ENCODE peak calls at places on chromosomes 11 and 22, in ten cellular contexts. Q, S, B, R, N, P, C, G, T and Y are unnamed samples.

GRCh38 chr11:4495986-4496385 is 13.5 kb downstream of the OR52K1 start:
- DNase-seq in R (no peak), C (no peak), B (no peak), T (no peak), N (no peak), P (no peak), Q (no peak), G (no peak), S (no peak), Y (no peak)

GRCh38 chr11:114196994-114197702 is 99.1 kb upstream of the NNMT start:
- DNase-seq in B (no peak), R (no peak), G (no peak), Q (no peak), C (no peak), N (no peak), P (no peak), S (no peak), T (no peak), Y (no peak)

GRCh38 chr11:27409060-27409459 is 46.0 kb upstream of the CCDC34 start:
- DNase-seq in C (no peak), R (no peak), T (no peak), S (no peak), Q (no peak), B (no peak), G (no peak), P (no peak), N (no peak), Y (no peak)

GRCh38 chr11:128759597-128759996 is 65.7 kb downstream of the FLI1 start:
- DNase-seq in S (no peak), T (no peak), B (no peak), R (no peak), C (no peak), N (no peak), G (no peak), P (no peak), Q (no peak), Y (no peak)

GRCh38 chr22:37566329-37566837 is 6.1 kb downstream of the CDC42EP1 start:
- DNase-seq in G (no peak), R (peak), C (no peak), S (no peak), T (no peak), N (peak), P (no peak), Q (no peak), B (peak), Y (no peak)

GRCh38 chr11:87368876-87369480 is 331.2 kb downstream of the TMEM135 start:
- DNase-seq in S (no peak), C (no peak), Q (no peak), R (no peak), G (no peak), N (no peak), B (no peak), T (no peak), P (no peak), Y (no peak)

GRCh38 chr11:10108901-10109665 is 184.9 kb downstream of the SBF2 start:
- DNase-seq in P (no peak), S (peak), R (no peak), B (no peak), N (no peak), G (peak), C (no peak), T (no peak), Q (peak), Y (no peak)

GRCh38 chr11:116186592-116186991 is 586.2 kb downstream of the BUD13 start:
- DNase-seq in C (no peak), T (no peak), P (no peak), R (no peak), N (no peak), B (no peak), Q (no peak), S (no peak), G (no peak), Y (no peak)

GRCh38 chr11:2401436-2401984 is 960 bp downstream of the TSSC4 start:
- DNase-seq in B (no peak), P (no peak), N (no peak), T (no peak), Q (no peak), G (no peak), S (no peak), C (no peak), R (no peak), Y (no peak)

GRCh38 chr22:37633082-37633692 is 6.3 kb upstream of the SH3BP1 start:
- DNase-seq in R (peak), S (no peak), Q (no peak), C (no peak), N (no peak), T (no peak), P (no peak), G (no peak), B (no peak), Y (no peak)

GRCh38 chr11:15170170-15170569 is 55.4 kb downstream of the INSC start:
- DNase-seq in Q (no peak), T (no peak), S (no peak), R (no peak), N (no peak), C (no peak), P (no peak), G (no peak), B (no peak), Y (no peak)

GRCh38 chr22:21457023-21457787 is 10.0 kb upstream of the TMEM191C start:
- DNase-seq in P (no peak), Q (no peak), G (no peak), N (no peak), S (no peak), T (no peak), R (no peak), C (no peak), B (no peak), Y (peak)

GRCh38 chr11:56750190-56750589 is 1.7 kb upstream of the OR9G4 start:
- DNase-seq in N (no peak), B (no peak), P (no peak), G (no peak), R (no peak), Q (no peak), T (no peak), C (no peak), S (peak), Y (no peak)

GRCh38 chr11:122796128-122796717 is 42.1 kb upstream of the CRTAM start:
- DNase-seq in T (peak), Q (peak), S (peak), N (peak), G (peak), B (no peak), C (no peak), P (no peak), R (peak), Y (no peak)

GRCh38 chr11:113201055-113201818 is 113.1 kb upstream of the TTC12 start:
- DNase-seq in R (no peak), G (no peak), P (no peak), Q (no peak), T (peak), C (peak), S (no peak), B (peak), N (no peak), Y (no peak)

GRCh38 chr11:7571640-7572000 is 57.8 kb downstream of the PPFIBP2 start:
- DNase-seq in Q (peak), R (peak), C (peak), N (no peak), B (no peak), P (no peak), G (peak), T (peak), S (peak), Y (peak)

GRCh38 chr11:114209904-114210303 is 86.3 kb upstream of the NNMT start:
- DNase-seq in B (no peak), S (no peak), P (no peak), Q (no peak), R (no peak), G (no peak), C (no peak), N (no peak), T (no peak), Y (no peak)

GRCh38 chr11:17395554-17395961 is 7.1 kb upstream of the KCNJ11 start:
- DNase-seq in S (no peak), T (no peak), Q (no peak), R (no peak), B (no peak), G (no peak), P (no peak), C (no peak), N (no peak), Y (no peak)

GRCh38 chr11:63573881-63574855 is 11.0 kb upstream of the PLAAT2 start:
- DNase-seq in N (peak), R (peak), P (no peak), S (peak), T (peak), C (no peak), G (peak), Q (no peak), B (no peak), Y (no peak)

GRCh38 chr11:74687237-74688005 is 43.8 kb downstream of the CHRDL2 start:
- DNase-seq in T (no peak), R (no peak), B (no peak), P (no peak), Q (no peak), N (no peak), C (no peak), S (peak), G (no peak), Y (no peak)

GRCh38 chr11:32575070-32575469 is 8.6 kb upstream of the EIF3M start:
- DNase-seq in B (no peak), N (no peak), S (no peak), P (no peak), G (no peak), Q (no peak), C (no peak), R (no peak), T (no peak), Y (no peak)

GRCh38 chr11:17730608-17731462 is 3.7 kb upstream of the KCNC1 start:
- DNase-seq in G (peak), B (peak), P (peak), C (peak), S (peak), T (peak), N (peak), Q (peak), R (peak), Y (peak)

GRCh38 chr11:66967670-66968425 is 7.3 kb upstream of the C11orf86 start:
- DNase-seq in T (peak), R (no peak), G (no peak), B (no peak), P (peak), S (peak), C (no peak), Q (no peak), N (no peak), Y (no peak)

GRCh38 chr11:115787302-115787701 is 283.1 kb upstream of the CADM1 start:
- DNase-seq in N (no peak), P (no peak), S (no peak), G (no peak), Q (no peak), B (no peak), C (no peak), T (no peak), R (no peak), Y (no peak)